ENCODE peak calls at places on chromosomes 16 and 17, in five cellular contexts. Q, N, R, H and C are unnamed samples.

GRCh38 chr16:23557779-23558330 is 328 bp downstream of the UBFD1 start:
- DNase-seq in Q (no peak), N (no peak), R (no peak), H (no peak), C (no peak)

GRCh38 chr16:19860146-19861030 is 24.3 kb downstream of the GPRC5B start:
- DNase-seq in Q (no peak), N (no peak), R (no peak), H (no peak), C (peak; percentile 34)

GRCh38 chr17:17070931-17071330 is 28.7 kb downstream of the MPRIP start:
- DNase-seq in Q (no peak), N (no peak), R (no peak), H (no peak), C (no peak)

GRCh38 chr16:47972246-47972985 is 183.4 kb downstream of the ABCC12 start:
- DNase-seq in Q (no peak), N (no peak), R (no peak), H (no peak), C (no peak)

GRCh38 chr17:14752007-14752406 is 451.1 kb downstream of the HS3ST3B1 start:
- DNase-seq in Q (no peak), N (no peak), R (no peak), H (no peak), C (no peak)

GRCh38 chr17:4232168-4232813 is 31.5 kb downstream of the ANKFY1 start:
- DNase-seq in Q (no peak), N (no peak), R (peak; percentile 63), H (peak; percentile 60), C (no peak)

GRCh38 chr16:65876624-65877023 is 489.9 kb upstream of the CDH5 start:
- DNase-seq in Q (no peak), N (no peak), R (no peak), H (no peak), C (no peak)

GRCh38 chr17:77609553-77610517 is 348.7 kb upstream of the TNRC6C start:
- DNase-seq in Q (no peak), N (no peak), R (no peak), H (no peak), C (no peak)

GRCh38 chr16:69494993-69495392 is 70.6 kb downstream of the CYB5B start:
- DNase-seq in Q (no peak), N (no peak), R (no peak), H (no peak), C (no peak)

GRCh38 chr17:50380369-50381259 is 7.6 kb downstream of the EME1 start:
- DNase-seq in Q (no peak), N (no peak), R (no peak), H (no peak), C (no peak)

GRCh38 chr17:7293821-7294613 is 422 bp downstream of the YBX2 start:
- DNase-seq in Q (peak; percentile 56), N (no peak), R (no peak), H (no peak), C (no peak)

GRCh38 chr16:50901062-50901461 is 159.2 kb downstream of the CYLD start:
- DNase-seq in Q (no peak), N (no peak), R (no peak), H (no peak), C (no peak)

GRCh38 chr17:75832164-75832651 is 12.0 kb downstream of the UNC13D start:
- DNase-seq in Q (no peak), N (no peak), R (peak; percentile 72), H (no peak), C (no peak)

GRCh38 chr17:62804822-62805221 is 3.3 kb downstream of the MARCHF10 start:
- DNase-seq in Q (no peak), N (no peak), R (no peak), H (no peak), C (no peak)

GRCh38 chr17:35404360-35404759 is 27.9 kb downstream of the SLFN12 start:
- DNase-seq in Q (no peak), N (no peak), R (no peak), H (no peak), C (no peak)

GRCh38 chr17:76742958-76743357 is 5.0 kb downstream of the MFSD11 start:
- DNase-seq in Q (no peak), N (no peak), R (no peak), H (no peak), C (no peak)

GRCh38 chr17:45221081-45221996 is at the start of gene FMNL1:
- DNase-seq in Q (peak; percentile 23), N (no peak), R (no peak), H (no peak), C (no peak)

GRCh38 chr16:63100082-63100481 is 1063.8 kb upstream of the CDH8 start:
- DNase-seq in Q (no peak), N (no peak), R (no peak), H (no peak), C (no peak)

GRCh38 chr17:77228224-77229215 is 87.8 kb downstream of the SEC14L1 start:
- DNase-seq in Q (peak; percentile 10), N (no peak), R (no peak), H (no peak), C (no peak)

GRCh38 chr16:12590963-12591362 is 212.7 kb downstream of the CPPED1 start:
- DNase-seq in Q (no peak), N (no peak), R (no peak), H (no peak), C (no peak)

GRCh38 chr17:45345554-45346254 is 28.9 kb upstream of the MAP3K14 start:
- DNase-seq in Q (no peak), N (no peak), R (peak; percentile 63), H (no peak), C (peak; percentile 43)

GRCh38 chr17:64402469-64402868 is 11.8 kb upstream of the PECAM1 start:
- DNase-seq in Q (no peak), N (no peak), R (no peak), H (no peak), C (no peak)

GRCh38 chr16:12329246-12329995 is 352.9 kb downstream of the SNX29 start:
- DNase-seq in Q (peak; percentile 43), N (no peak), R (no peak), H (no peak), C (no peak)

GRCh38 chr17:73493212-73493814 is 150.9 kb downstream of the SDK2 start:
- DNase-seq in Q (peak; percentile 66), N (no peak), R (no peak), H (no peak), C (no peak)

GRCh38 chr17:61399131-61400057 is at the start of gene TBX2:
- DNase-seq in Q (no peak), N (peak; percentile 84), R (peak; percentile 89), H (no peak), C (peak; percentile 98)

GRCh38 chr17:39607057-39607850 is 466 bp downstream of the NEUROD2 start:
- DNase-seq in Q (no peak), N (no peak), R (no peak), H (no peak), C (no peak)

GRCh38 chr16:86934581-86935322 is 356.4 kb downstream of the FOXL1 start:
- DNase-seq in Q (no peak), N (no peak), R (no peak), H (no peak), C (no peak)

GRCh38 chr16:66658860-66659190 is 37.7 kb downstream of the CMTM4 start:
- DNase-seq in Q (no peak), N (no peak), R (no peak), H (no peak), C (no peak)

GRCh38 chr17:12549499-12549901 is 116.2 kb upstream of the MYOCD start:
- DNase-seq in Q (no peak), N (no peak), R (no peak), H (no peak), C (no peak)

GRCh38 chr16:76654421-76654820 is 377.2 kb downstream of the CNTNAP4 start:
- DNase-seq in Q (no peak), N (no peak), R (no peak), H (no peak), C (no peak)